ENCODE peak calls at places on chromosomes 3 and 15, in six cellular contexts. V, Y, R, C, O and N are unnamed samples.

GRCh38 chr3:51340989-51341636 is 44.0 kb upstream of the MANF start:
- DNase-seq in V (no peak), C (no peak), R (no peak), O (no peak), Y (peak), N (peak)

GRCh38 chr3:81788650-81789049 is 27.2 kb upstream of the GBE1 start:
- DNase-seq in R (no peak), C (no peak), Y (no peak), O (no peak), V (no peak), N (no peak)

GRCh38 chr3:73680696-73681095 is 56.0 kb upstream of the PDZRN3 start:
- DNase-seq in Y (no peak), R (no peak), O (no peak), V (no peak), C (no peak), N (no peak)

GRCh38 chr15:96544162-96544756 is 213.8 kb downstream of the NR2F2 start:
- DNase-seq in R (no peak), O (no peak), C (no peak), Y (no peak), V (no peak), N (no peak)

GRCh38 chr15:92817339-92817886 is 82.7 kb upstream of the CHD2 start:
- DNase-seq in C (no peak), O (peak), V (no peak), Y (no peak), R (no peak), N (no peak)

GRCh38 chr3:129656659-129657247 is 50.3 kb upstream of the PLXND1 start:
- DNase-seq in V (no peak), C (no peak), Y (no peak), O (no peak), R (no peak), N (no peak)

GRCh38 chr15:80846416-80846815 is 67.2 kb downstream of the CEMIP start:
- DNase-seq in V (no peak), O (no peak), R (no peak), Y (no peak), C (no peak), N (no peak)

GRCh38 chr15:77179541-77179998 is 108.7 kb upstream of the TSPAN3 start:
- DNase-seq in Y (peak), O (no peak), V (no peak), C (no peak), R (no peak), N (no peak)

GRCh38 chr3:183291511-183292031 is 38.5 kb downstream of the B3GNT5 start:
- DNase-seq in C (no peak), R (no peak), V (no peak), O (no peak), Y (peak), N (peak)

GRCh38 chr15:50353251-50353998 is 1.6 kb downstream of the GABPB1 start:
- DNase-seq in C (peak), Y (peak), R (no peak), O (peak), V (no peak), N (peak)

GRCh38 chr3:45223889-45224730 is 2.0 kb downstream of the TMEM158 start:
- DNase-seq in C (no peak), Y (peak), R (no peak), V (no peak), O (no peak), N (no peak)

GRCh38 chr3:197750863-197751737 is 1.4 kb downstream of the FYTTD1 start:
- DNase-seq in C (no peak), O (peak), V (peak), Y (peak), R (peak), N (peak)

GRCh38 chr15:45112592-45113379 is 1.2 kb downstream of the DUOX2 start:
- DNase-seq in C (no peak), O (no peak), V (no peak), R (no peak), Y (no peak), N (no peak)

GRCh38 chr15:52427804-52428203 is 100.9 kb downstream of the MYO5A start:
- DNase-seq in Y (peak), O (no peak), V (no peak), R (no peak), C (peak), N (peak)

GRCh38 chr15:37995461-37996347 is 61.3 kb downstream of the TMCO5A start:
- DNase-seq in C (peak), R (peak), Y (peak), O (peak), V (no peak), N (peak)

GRCh38 chr3:177491301-177492031 is 294.2 kb upstream of the TBL1XR1 start:
- DNase-seq in V (no peak), C (no peak), R (no peak), O (no peak), Y (peak), N (no peak)

GRCh38 chr3:24160424-24160823 is 215.3 kb downstream of the NR1D2 start:
- DNase-seq in R (no peak), O (no peak), Y (peak), C (no peak), V (no peak), N (peak)

GRCh38 chr15:60993948-60994347 is 235.2 kb downstream of the RORA start:
- DNase-seq in O (no peak), V (no peak), Y (no peak), C (no peak), R (no peak), N (no peak)

GRCh38 chr3:15726043-15726442 is 71.7 kb downstream of the ANKRD28 start:
- DNase-seq in O (no peak), V (no peak), Y (peak), R (no peak), C (no peak), N (peak)

GRCh38 chr15:35455201-35455600 is 90.8 kb downstream of the DPH6 start:
- DNase-seq in Y (no peak), O (no peak), R (no peak), V (no peak), C (no peak), N (no peak)

GRCh38 chr3:186225603-186226002 is 116.7 kb upstream of the ETV5 start:
- DNase-seq in C (no peak), R (no peak), Y (no peak), V (no peak), O (no peak), N (no peak)

GRCh38 chr15:84734794-84735479 is 13.5 kb upstream of the ZNF592 start:
- DNase-seq in C (peak), R (no peak), O (peak), Y (peak), V (no peak), N (peak)

GRCh38 chr3:115790759-115791158 is 167.4 kb downstream of the GAP43 start:
- DNase-seq in O (no peak), V (no peak), R (no peak), Y (peak), C (peak), N (peak)

GRCh38 chr3:160665784-160666526 is 11.0 kb upstream of the ARL14 start:
- DNase-seq in R (no peak), C (peak), V (no peak), O (no peak), Y (peak), N (peak)

GRCh38 chr3:189908646-189909045 is 212.1 kb downstream of the P3H2 start:
- DNase-seq in R (no peak), Y (peak), V (no peak), O (no peak), C (peak), N (peak)

GRCh38 chr15:66067687-66068086 is 185.9 kb downstream of the MEGF11 start:
- DNase-seq in R (no peak), V (no peak), C (no peak), Y (no peak), O (no peak), N (no peak)

GRCh38 chr3:66638717-66639116 is 137.9 kb upstream of the LRIG1 start:
- DNase-seq in V (no peak), R (no peak), C (no peak), O (peak), Y (no peak), N (peak)

GRCh38 chr3:186427627-186428026 is 65.6 kb upstream of the DGKG start:
- DNase-seq in Y (peak), O (no peak), V (no peak), R (no peak), C (no peak), N (no peak)

GRCh38 chr15:100650685-100651084 is 48.3 kb downstream of the ASB7 start:
- DNase-seq in C (no peak), V (no peak), O (peak), Y (no peak), R (no peak), N (peak)

GRCh38 chr15:100653608-100654007 is 51.2 kb downstream of the ASB7 start:
- DNase-seq in R (no peak), V (no peak), Y (peak), O (no peak), C (no peak), N (no peak)

GRCh38 chr15:100651253-100651652 is 48.9 kb downstream of the ASB7 start:
- DNase-seq in O (no peak), Y (no peak), R (no peak), C (no peak), V (no peak), N (no peak)
- TF ChIP-seq CTCF in O (no peak), Y (no peak), R (no peak), C (no peak), V (no peak), N (no peak)

GRCh38 chr3:146331967-146332366 is 81.1 kb upstream of the PLSCR4 start:
- DNase-seq in R (no peak), V (no peak), Y (no peak), O (no peak), C (no peak), N (no peak)

GRCh38 chr3:146335386-146335785 is 84.5 kb upstream of the PLSCR4 start:
- DNase-seq in R (no peak), Y (no peak), O (no peak), V (no peak), C (no peak), N (no peak)

GRCh38 chr3:146339262-146339808 is 88.4 kb upstream of the PLSCR4 start:
- DNase-seq in V (no peak), Y (no peak), O (no peak), C (no peak), R (no peak), N (no peak)

GRCh38 chr3:146337991-146338390 is 87.1 kb upstream of the PLSCR4 start:
- DNase-seq in V (no peak), C (no peak), Y (peak), O (no peak), R (no peak), N (no peak)

GRCh38 chr3:146334151-146334550 is 83.2 kb upstream of the PLSCR4 start:
- DNase-seq in Y (peak), O (no peak), R (no peak), C (no peak), V (no peak), N (peak)
- TF ChIP-seq CTCF in Y (peak), O (no peak), R (no peak), C (no peak), V (no peak), N (peak)

GRCh38 chr3:167489571-167489970 is 15.7 kb upstream of the SERPINI2 start:
- DNase-seq in R (no peak), C (no peak), V (no peak), Y (no peak), O (no peak), N (no peak)

GRCh38 chr3:167497903-167498302 is 24.1 kb upstream of the SERPINI2 start:
- DNase-seq in O (no peak), R (no peak), C (no peak), V (no peak), Y (no peak), N (no peak)

GRCh38 chr3:167487556-167487955 is 13.7 kb upstream of the SERPINI2 start:
- DNase-seq in V (no peak), C (no peak), Y (no peak), O (no peak), R (no peak), N (no peak)

GRCh38 chr3:167491626-167492025 is 17.8 kb upstream of the SERPINI2 start:
- DNase-seq in C (no peak), V (no peak), Y (no peak), R (no peak), O (no peak), N (no peak)

DNA sequence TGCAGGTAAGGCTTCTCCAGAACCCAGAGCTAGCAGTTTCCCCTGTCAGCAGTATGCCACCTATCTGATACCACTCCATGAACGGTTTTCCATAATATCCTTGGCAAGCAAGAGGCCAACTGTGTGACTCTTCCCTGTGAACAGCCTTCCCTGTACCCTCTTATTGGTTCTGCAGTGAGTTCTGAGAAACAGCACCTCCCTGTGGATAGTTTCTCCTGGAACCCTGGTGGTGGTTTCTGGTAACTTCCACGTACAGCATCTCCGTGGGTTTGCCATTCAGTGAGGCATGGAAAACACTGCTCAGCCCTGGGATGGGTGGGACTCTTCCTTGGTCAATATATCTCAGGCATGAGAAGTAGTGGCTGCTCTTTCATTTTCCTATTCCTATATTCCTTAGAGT is 19.4 kb upstream of the SERPINI2 start:
- DNase-seq in C (no peak), V (no peak), Y (no peak), O (peak), R (peak), N (peak)
- TF ChIP-seq CTCF in C (peak), V (no peak), Y (no peak), O (peak), R (peak), N (peak)

GRCh38 chr3:141425523-141426233 is 57.4 kb downstream of the ZBTB38 start:
- DNase-seq in R (no peak), C (no peak), Y (no peak), O (no peak), V (no peak), N (no peak)
- TF ChIP-seq CTCF in R (no peak), C (no peak), Y (no peak), O (no peak), V (no peak), N (no peak)

DNA sequence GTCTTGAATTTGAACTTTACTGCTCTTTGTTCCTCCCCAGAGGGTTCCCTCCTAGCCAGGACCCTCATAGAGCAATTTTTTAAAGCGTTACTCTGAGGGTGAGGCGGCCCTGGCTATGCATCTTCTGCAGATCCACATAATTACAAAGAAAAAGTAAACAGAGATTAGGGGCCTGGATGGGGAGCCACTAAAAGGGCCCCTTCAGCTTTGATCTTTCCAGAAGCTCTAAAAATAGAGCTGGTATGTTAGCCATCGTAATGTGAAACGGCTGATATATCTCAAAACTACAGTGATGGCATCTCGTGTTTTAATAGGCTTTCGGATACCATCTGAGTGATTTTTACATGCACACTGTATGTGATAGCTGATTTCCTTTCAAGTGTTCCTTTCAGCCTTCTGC is 108.1 kb downstream of the ATG7 start:
- DNase-seq in R (no peak), O (no peak), V (no peak), Y (no peak), C (no peak), N (no peak)
- TF ChIP-seq CTCF in R (no peak), O (no peak), V (no peak), Y (no peak), C (no peak), N (no peak)

GRCh38 chr3:47314056-47314764 is 31.5 kb downstream of the KLHL18 start:
- DNase-seq in V (no peak), Y (no peak), R (no peak), O (no peak), C (no peak), N (no peak)

GRCh38 chr3:47306022-47306421 is 23.3 kb downstream of the KLHL18 start:
- DNase-seq in C (no peak), Y (no peak), O (no peak), V (no peak), R (no peak), N (no peak)

GRCh38 chr3:47313341-47314055 is 30.8 kb downstream of the KLHL18 start:
- DNase-seq in C (no peak), O (no peak), V (no peak), R (no peak), Y (no peak), N (no peak)

GRCh38 chr3:47315069-47315647 is 32.4 kb downstream of the KLHL18 start:
- DNase-seq in Y (peak), V (no peak), O (no peak), R (no peak), C (no peak), N (no peak)

GRCh38 chr3:47310391-47310790 is 27.6 kb downstream of the KLHL18 start:
- DNase-seq in V (no peak), C (no peak), O (no peak), R (no peak), Y (no peak), N (no peak)
- TF ChIP-seq CTCF in V (no peak), C (no peak), O (no peak), R (no peak), Y (no peak), N (no peak)

GRCh38 chr3:14577897-14578296 is 37.8 kb upstream of the GRIP2 start:
- DNase-seq in C (no peak), Y (no peak), R (no peak), O (no peak), V (no peak), N (no peak)
- TF ChIP-seq CTCF in C (no peak), Y (no peak), R (no peak), O (no peak), V (no peak), N (no peak)